ENCODE peak calls at places on chromosomes 16 and 17, in nine cellular contexts. E is GM04503; Q is GM13977; N is ACHN; M is substantia nigra; J is NT2/D1; Z is stimulated activated CD8-positive, alpha-beta memory T cell treated with anti-CD3 and anti-CD28 coated beads, Interleukin-4, amount 100 ng/mL, for 4 hours; P is body of pancreas; L is stimulated activated CD4-positive, alpha-beta T cell treated with anti-CD3 and anti-CD28 coated beads, Interleukin-1b, Interleukin-23, amount 100 ng/mL, for 24 hours. R is an unnamed sample.
A peak's percentile ranks its signal among the peaks of the same experiment; 100 is the strongest.

GRCh38 chr17:82898976-82899514 is 59.2 kb upstream of the ZNF750 start:
- DNase-seq in Z (no peak), E (no peak), Q (no peak), P (no peak), M (no peak), J (no peak), L (no peak), N (no peak), R (no peak)

GRCh38 chr16:15704545-15704987 is 54.5 kb downstream of the NDE1 start:
- DNase-seq in N (peak; percentile 69), J (peak; percentile 62), M (peak; percentile 74), P (peak; percentile 78), Q (peak; percentile 68), E (no peak), Z (peak; percentile 76), L (peak; percentile 66), R (no peak)

GRCh38 chr17:83109793-83110645 is 30.6 kb downstream of the METRNL start:
- DNase-seq in Z (no peak), E (peak; percentile 90), M (no peak), Q (no peak), J (no peak), P (peak; percentile 91), N (peak; percentile 98), L (no peak), R (no peak)

GRCh38 chr16:54630284-54630967 is 300.2 kb upstream of the IRX5 start:
- DNase-seq in L (no peak), P (no peak), M (no peak), E (peak; percentile 3), N (no peak), J (no peak), Z (no peak), Q (no peak), R (no peak)

GRCh38 chr16:24774510-24774909 is 45.1 kb downstream of the TNRC6A start:
- DNase-seq in J (no peak), P (no peak), Z (no peak), E (no peak), N (no peak), Q (no peak), M (no peak), L (no peak), R (no peak)

GRCh38 chr16:77834600-77834963 is 46.2 kb downstream of the VAT1L start:
- DNase-seq in N (no peak), M (no peak), P (no peak), Z (no peak), J (no peak), Q (no peak), E (peak; percentile 35), L (no peak), R (no peak)

GRCh38 chr17:43810823-43811222 is 22.1 kb downstream of the MPP3 start:
- DNase-seq in M (no peak), N (no peak), E (no peak), L (no peak), Z (no peak), Q (no peak), P (no peak), J (no peak), R (no peak)

GRCh38 chr16:82936941-82937551 is 310.3 kb downstream of the CDH13 start:
- DNase-seq in Z (no peak), P (no peak), M (no peak), N (no peak), L (no peak), Q (no peak), E (no peak), J (no peak), R (no peak)

GRCh38 chr17:58577696-58578095 is 63.3 kb upstream of the MTMR4 start:
- DNase-seq in Q (peak; percentile 53), Z (peak; percentile 20), L (no peak), P (peak; percentile 58), J (peak; percentile 23), M (peak; percentile 57), N (peak; percentile 66), E (no peak), R (no peak)

GRCh38 chr16:50302472-50303005 is 36.2 kb downstream of the ADCY7 start:
- DNase-seq in L (no peak), M (no peak), Z (no peak), P (no peak), Q (no peak), E (no peak), J (no peak), N (no peak), R (no peak)